ENCODE peak calls at places on chromosome 7, in six cellular contexts. I is IMR-90, M is fibroblast of the aortic adventitia, Z is fibroblast of pulmonary artery, Q is Panc1, G is PC-9. R is an unnamed sample.

GRCh38 chr7:2613926-2614613 is 17.7 kb upstream of the TTYH3 start:
- DNase-seq in M (peak), Q (no peak), I (no peak), Z (peak), G (no peak), R (peak)

GRCh38 chr7:102272075-102272916 is 14.4 kb upstream of the SH2B2 start:
- DNase-seq in G (peak), Q (peak), Z (peak), M (peak), I (peak), R (peak)

GRCh38 chr7:36141351-36141750 is 11.7 kb upstream of the EEPD1 start:
- DNase-seq in I (no peak), M (no peak), Z (no peak), Q (no peak), G (no peak), R (no peak)

GRCh38 chr7:151249732-151250072 is 1.2 kb upstream of the SMARCD3 start:
- DNase-seq in M (peak), Q (no peak), G (no peak), I (peak), Z (peak), R (peak)

GRCh38 chr7:69624431-69624830 is 26.2 kb downstream of the AUTS2 start:
- DNase-seq in Q (no peak), I (no peak), M (no peak), Z (no peak), G (no peak), R (no peak)

GRCh38 chr7:63104666-63105065 is 894.0 kb upstream of the ZNF722 start:
- DNase-seq in Z (no peak), G (no peak), Q (no peak), I (no peak), M (no peak), R (no peak)

GRCh38 chr7:134784251-134785049 is 5.0 kb downstream of the CALD1 start:
- DNase-seq in Z (peak), G (no peak), I (no peak), Q (no peak), M (no peak), R (no peak)

GRCh38 chr7:148436135-148436534 is 154.4 kb upstream of the C7orf33 start:
- DNase-seq in M (no peak), I (no peak), Z (no peak), G (no peak), Q (no peak), R (no peak)

GRCh38 chr7:37182011-37182478 is 266.6 kb downstream of the ELMO1 start:
- DNase-seq in I (peak), Z (peak), Q (peak), M (peak), G (peak), R (peak)

GRCh38 chr7:50826371-50827172 is 43.9 kb upstream of the GRB10 start:
- DNase-seq in Q (peak), I (peak), Z (peak), M (peak), G (peak), R (peak)

GRCh38 chr7:1174881-1175596 is 15.0 kb upstream of the ZFAND2A start:
- DNase-seq in M (no peak), Q (no peak), G (no peak), I (no peak), Z (no peak), R (no peak)

GRCh38 chr7:1172666-1173523 is 12.9 kb upstream of the ZFAND2A start:
- DNase-seq in Q (no peak), G (no peak), M (no peak), I (no peak), Z (no peak), R (no peak)

GRCh38 chr7:1168422-1168821 is 8.4 kb upstream of the ZFAND2A start:
- DNase-seq in G (no peak), M (no peak), Z (no peak), Q (no peak), I (no peak), R (no peak)

GRCh38 chr7:1169409-1170368 is 9.7 kb upstream of the ZFAND2A start:
- DNase-seq in M (peak), I (no peak), G (peak), Q (no peak), Z (peak), R (peak)

GRCh38 chr7:1170741-1171501 is 10.9 kb upstream of the ZFAND2A start:
- DNase-seq in Q (no peak), M (no peak), I (no peak), Z (no peak), G (no peak), R (no peak)
- TF ChIP-seq CTCF in Q (no peak), M (no peak), I (no peak), Z (no peak), G (no peak), R (no peak)

DNA sequence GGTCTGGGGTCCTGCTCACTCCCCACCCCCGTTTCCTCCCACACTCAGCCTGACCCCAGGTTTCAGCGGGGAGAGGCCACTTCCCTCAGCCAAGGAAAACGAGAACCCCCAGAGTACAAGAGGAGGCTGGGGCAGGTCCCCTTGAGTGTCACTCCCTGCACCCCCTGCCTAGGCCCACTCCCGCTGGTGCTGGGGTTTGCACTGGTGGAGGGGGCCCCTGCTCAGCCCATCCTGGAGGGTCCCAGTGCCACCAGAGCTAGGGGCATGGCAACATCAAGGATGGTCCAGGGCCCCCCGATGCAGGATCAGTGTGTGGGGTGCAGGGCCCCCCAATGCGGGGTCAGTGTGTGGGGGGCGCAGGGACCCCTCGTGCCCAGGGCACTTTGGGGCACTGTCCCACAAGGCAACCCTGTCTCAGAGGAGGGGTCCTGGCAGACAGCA is 70.5 kb upstream of the KCTD7 start:
- DNase-seq in I (no peak), G (no peak), Q (no peak), Z (no peak), M (no peak), R (no peak)
- H3K4me3 ChIP-seq in I (no peak), G (no peak), Q (no peak), Z (no peak), M (no peak), R (no peak)

GRCh38 chr7:55552320-55553086 is 19.8 kb downstream of the VOPP1 start:
- DNase-seq in I (peak), G (peak), Q (no peak), Z (peak), M (peak), R (peak)
- TF ChIP-seq CTCF in I (no peak), G (no peak), Q (no peak), Z (no peak), M (no peak), R (no peak)

DNA sequence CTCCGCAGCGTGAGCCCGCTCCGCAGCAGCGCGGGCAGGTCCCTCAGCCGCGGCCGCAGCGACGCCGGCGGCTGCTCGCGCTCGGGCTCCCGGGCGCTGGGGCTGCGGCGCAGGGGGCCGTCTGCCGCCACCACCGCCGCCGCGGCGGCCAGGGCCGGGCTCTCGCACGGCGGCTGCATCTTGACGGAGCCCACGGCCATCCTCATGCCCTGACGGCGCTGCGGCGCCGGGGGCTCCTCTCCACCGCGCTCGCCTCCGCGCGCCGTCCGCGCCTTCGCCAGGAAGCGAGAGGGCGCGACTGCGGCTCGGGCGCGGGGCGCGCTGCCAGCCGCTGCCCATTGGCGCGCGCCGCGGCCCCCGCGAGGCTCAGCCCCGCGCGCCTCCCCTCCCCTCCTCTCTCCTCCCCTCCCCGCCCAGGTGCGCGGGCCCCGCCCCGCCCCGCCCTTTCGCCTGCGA is at the start of gene RAPGEF5:
- DNase-seq in G (peak), M (no peak), Z (no peak), Q (no peak), I (no peak), R (no peak)
- H3K4me3 ChIP-seq in G (peak), M (peak), Z (no peak), Q (peak), I (no peak), R (peak)

R was measured in choroid plexus epithelial cell.